ENCODE peak calls at places on chromosomes 5 and 9, in four cellular contexts. K is GM12878, X is K562, N is HL-60. Q is an unnamed sample.

GRCh38 chr9:117771162-117771561 is 67.0 kb downstream of the TLR4 start:
- DNase-seq in K (no peak), X (no peak), N (no peak), Q (no peak)

GRCh38 chr5:51694826-51695225 is 311.6 kb downstream of the ISL1 start:
- DNase-seq in K (no peak), X (no peak), N (no peak), Q (no peak)

GRCh38 chr5:131496400-131496713 is 138.7 kb downstream of the RAPGEF6 start:
- DNase-seq in K (peak), X (no peak), N (no peak), Q (peak)

GRCh38 chr9:37840560-37841194 is 40.1 kb downstream of the DCAF10 start:
- DNase-seq in K (no peak), X (peak), N (no peak), Q (no peak)

GRCh38 chr5:56534102-56534501 is 281.2 kb upstream of the MAP3K1 start:
- DNase-seq in K (no peak), X (peak), N (no peak), Q (no peak)

GRCh38 chr5:34043099-34043876 is at the start of gene C1QTNF3:
- DNase-seq in K (no peak), X (no peak), N (peak), Q (no peak)

GRCh38 chr5:88829053-88829452 is 53.9 kb downstream of the MEF2C start:
- DNase-seq in K (no peak), X (peak), N (peak), Q (no peak)

GRCh38 chr9:121744687-121745395 is 93.4 kb downstream of the DAB2IP start:
- DNase-seq in K (no peak), X (no peak), N (no peak), Q (no peak)

GRCh38 chr9:123339666-123340414 is 16.2 kb upstream of the CRB2 start:
- DNase-seq in K (peak), X (no peak), N (no peak), Q (no peak)

GRCh38 chr9:114549677-114550330 is 37.8 kb upstream of the ATP6V1G1 start:
- DNase-seq in K (no peak), X (no peak), N (peak), Q (no peak)

GRCh38 chr9:126522957-126523356 is 90.8 kb upstream of the LMX1B start:
- DNase-seq in K (no peak), X (no peak), N (no peak), Q (no peak)

GRCh38 chr9:110900917-110901316 is 137.4 kb downstream of the LPAR1 start:
- DNase-seq in K (no peak), X (no peak), N (no peak), Q (no peak)

GRCh38 chr9:4497855-4498254 is 7.6 kb downstream of the SLC1A1 start:
- DNase-seq in K (no peak), X (no peak), N (no peak), Q (no peak)

GRCh38 chr9:71941060-71941568 is 29.7 kb downstream of the C9orf85 start:
- DNase-seq in K (no peak), X (no peak), N (no peak), Q (no peak)

GRCh38 chr9:19552693-19553092 is 143.9 kb downstream of the ACER2 start:
- DNase-seq in K (no peak), X (no peak), N (no peak), Q (no peak)

GRCh38 chr9:23695572-23695971 is 130.5 kb downstream of the ELAVL2 start:
- DNase-seq in K (no peak), X (no peak), N (no peak), Q (no peak)

DNA sequence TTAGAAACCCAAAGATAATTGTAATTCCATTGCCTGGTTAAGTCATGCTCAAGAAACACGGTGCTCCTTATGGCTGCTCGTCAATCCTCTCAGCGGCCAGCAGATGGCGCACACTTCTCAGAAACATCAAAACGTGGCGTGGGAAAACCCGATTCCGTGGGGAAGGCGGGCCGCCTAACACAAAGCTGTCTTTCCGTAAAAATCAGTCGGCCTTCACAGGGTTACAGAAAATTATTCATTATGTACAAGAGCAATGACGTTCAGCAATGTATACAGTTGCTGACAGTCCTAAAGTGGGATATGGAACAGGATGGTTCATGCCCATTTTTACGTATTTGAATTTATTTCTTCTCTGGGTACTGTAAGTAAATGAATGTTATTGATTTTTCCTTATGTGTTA is 83.5 kb downstream of the PDE4D start:
- DNase-seq in K (no peak), X (peak), N (peak), Q (no peak)
- TF ChIP-seq SPI1 in K (no peak), X (no peak), N (no peak), Q (no peak)

GRCh38 chr5:58459276-58459859 is 518 bp downstream of the PLK2 start:
- DNase-seq in K (no peak), X (no peak), N (no peak), Q (no peak)

GRCh38 chr5:58462154-58462553 is 2.3 kb upstream of the PLK2 start:
- DNase-seq in K (no peak), X (no peak), N (no peak), Q (no peak)

GRCh38 chr5:58459860-58460726 is at the start of gene PLK2:
- DNase-seq in K (no peak), X (no peak), N (peak), Q (peak)

GRCh38 chr5:58462623-58463230 is 2.8 kb upstream of the PLK2 start:
- DNase-seq in K (no peak), X (peak), N (no peak), Q (no peak)

GRCh38 chr5:58460727-58461286 is 921 bp upstream of the PLK2 start:
- DNase-seq in K (peak), X (peak), N (peak), Q (peak)
- TF ChIP-seq POLR2AphosphoS5 in K (no peak), X (no peak), N (no peak), Q (no peak)

GRCh38 chr5:158691576-158691975 is 408.1 kb downstream of the EBF1 start:
- DNase-seq in K (no peak), X (no peak), N (no peak), Q (no peak)
- TF ChIP-seq SPI1 in K (no peak), X (no peak), N (no peak), Q (no peak)

DNA sequence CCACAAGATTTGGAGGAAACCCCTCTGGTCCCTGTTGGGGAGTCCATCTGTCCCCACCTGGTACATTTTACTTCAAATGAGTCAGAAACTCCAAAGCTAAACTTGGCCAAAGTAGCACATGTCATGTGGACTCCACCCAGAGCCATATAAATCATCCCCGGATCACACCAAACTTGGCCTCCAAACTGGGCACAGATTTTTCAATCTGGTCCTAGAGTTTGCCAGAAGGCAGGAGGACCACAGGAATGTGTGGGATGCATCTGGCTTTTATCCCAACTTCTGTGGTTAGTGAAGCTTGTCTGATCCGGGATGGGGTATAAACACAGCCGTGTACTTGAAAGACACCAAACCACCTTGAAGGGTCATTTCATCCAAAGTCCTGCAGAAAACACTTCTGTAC is 66.3 kb downstream of the MAT2B start:
- DNase-seq in K (no peak), X (no peak), N (no peak), Q (no peak)
- TF ChIP-seq POLR2AphosphoS5 in K (no peak), X (no peak), N (no peak), Q (no peak)